ENCODE peak calls at places on chromosomes 1 and 21, in four cellular contexts. One of them, this sample, is unnamed.

GRCh38 chr1:174877208-174877673 is 122.5 kb upstream of the CACYBP start:
- DNase-seq in CD8-positive, alpha-beta T cell: no peak
- DNase-seq in Calu3: peak
- DNase-seq in choroid plexus epithelial cell: no peak
- DNase-seq in this sample: no peak

GRCh38 chr1:192261476-192261875 is 55.3 kb upstream of the RGS21 start:
- DNase-seq in choroid plexus epithelial cell: peak
- DNase-seq in Calu3: no peak
- DNase-seq in CD8-positive, alpha-beta T cell: no peak
- DNase-seq in this sample: peak

GRCh38 chr1:28129150-28129549 is 40.7 kb upstream of the EYA3 start:
- DNase-seq in Calu3: peak
- DNase-seq in CD8-positive, alpha-beta T cell: no peak
- DNase-seq in choroid plexus epithelial cell: peak
- DNase-seq in this sample: peak

GRCh38 chr1:234852659-234853058 is 242.7 kb upstream of the IRF2BP2 start:
- DNase-seq in Calu3: no peak
- DNase-seq in CD8-positive, alpha-beta T cell: no peak
- DNase-seq in choroid plexus epithelial cell: no peak
- DNase-seq in this sample: no peak

GRCh38 chr1:15083578-15083977 is 70.0 kb upstream of the TMEM51 start:
- DNase-seq in Calu3: no peak
- DNase-seq in CD8-positive, alpha-beta T cell: no peak
- DNase-seq in choroid plexus epithelial cell: no peak
- DNase-seq in this sample: no peak

GRCh38 chr21:42214921-42215320 is 4.0 kb upstream of the ABCG1 start:
- DNase-seq in CD8-positive, alpha-beta T cell: no peak
- DNase-seq in Calu3: no peak
- DNase-seq in choroid plexus epithelial cell: no peak
- DNase-seq in this sample: no peak

GRCh38 chr1:151838491-151839412 is 868 bp downstream of the C2CD4D start:
- DNase-seq in choroid plexus epithelial cell: no peak
- DNase-seq in Calu3: no peak
- DNase-seq in CD8-positive, alpha-beta T cell: no peak
- DNase-seq in this sample: no peak

GRCh38 chr1:30795026-30795425 is 37.5 kb upstream of the LAPTM5 start:
- DNase-seq in CD8-positive, alpha-beta T cell: no peak
- DNase-seq in Calu3: no peak
- DNase-seq in choroid plexus epithelial cell: no peak
- DNase-seq in this sample: peak

GRCh38 chr21:35195232-35195631 is 146.1 kb upstream of the RUNX1 start:
- DNase-seq in choroid plexus epithelial cell: no peak
- DNase-seq in Calu3: no peak
- DNase-seq in CD8-positive, alpha-beta T cell: no peak
- DNase-seq in this sample: no peak

GRCh38 chr1:46450160-46450517 is 39.5 kb upstream of the DMBX1 start:
- DNase-seq in choroid plexus epithelial cell: no peak
- DNase-seq in Calu3: no peak
- DNase-seq in CD8-positive, alpha-beta T cell: no peak
- DNase-seq in this sample: no peak

GRCh38 chr1:116504308-116505156 is 66.3 kb downstream of the CD58 start:
- DNase-seq in CD8-positive, alpha-beta T cell: peak
- DNase-seq in choroid plexus epithelial cell: peak
- DNase-seq in Calu3: peak
- DNase-seq in this sample: no peak

GRCh38 chr1:52288286-52288685 is 77.7 kb downstream of the CC2D1B start:
- DNase-seq in CD8-positive, alpha-beta T cell: no peak
- DNase-seq in choroid plexus epithelial cell: peak
- DNase-seq in Calu3: no peak
- DNase-seq in this sample: peak

GRCh38 chr21:38511662-38512243 is 13.5 kb upstream of the ERG start:
- DNase-seq in choroid plexus epithelial cell: no peak
- DNase-seq in CD8-positive, alpha-beta T cell: no peak
- DNase-seq in Calu3: no peak
- DNase-seq in this sample: no peak
- TF ChIP-seq CTCF in choroid plexus epithelial cell: no peak
- TF ChIP-seq CTCF in CD8-positive, alpha-beta T cell: no peak
- TF ChIP-seq CTCF in Calu3: no peak
- TF ChIP-seq CTCF in this sample: no peak

GRCh38 chr1:106975944-106976343 is 80.5 kb upstream of the PRMT6 start:
- DNase-seq in CD8-positive, alpha-beta T cell: no peak
- DNase-seq in Calu3: no peak
- DNase-seq in choroid plexus epithelial cell: peak
- DNase-seq in this sample: no peak
- TF ChIP-seq CTCF in CD8-positive, alpha-beta T cell: no peak
- TF ChIP-seq CTCF in Calu3: no peak
- TF ChIP-seq CTCF in choroid plexus epithelial cell: peak
- TF ChIP-seq CTCF in this sample: peak

GRCh38 chr1:25819496-25820246 is at the start of gene MTFR1L:
- DNase-seq in Calu3: peak
- DNase-seq in choroid plexus epithelial cell: peak
- DNase-seq in CD8-positive, alpha-beta T cell: peak
- DNase-seq in this sample: peak

GRCh38 chr1:25818569-25818968 is 1.2 kb upstream of the MTFR1L start:
- DNase-seq in choroid plexus epithelial cell: no peak
- DNase-seq in CD8-positive, alpha-beta T cell: no peak
- DNase-seq in Calu3: no peak
- DNase-seq in this sample: no peak

GRCh38 chr1:25816112-25816718 is 3.5 kb upstream of the MTFR1L start:
- DNase-seq in choroid plexus epithelial cell: no peak
- DNase-seq in CD8-positive, alpha-beta T cell: no peak
- DNase-seq in Calu3: no peak
- DNase-seq in this sample: no peak

GRCh38 chr1:25820247-25821111 is 725 bp downstream of the MTFR1L start:
- DNase-seq in CD8-positive, alpha-beta T cell: peak
- DNase-seq in Calu3: peak
- DNase-seq in choroid plexus epithelial cell: peak
- DNase-seq in this sample: peak

GRCh38 chr1:25817840-25818501 is 1.8 kb upstream of the MTFR1L start:
- DNase-seq in choroid plexus epithelial cell: no peak
- DNase-seq in CD8-positive, alpha-beta T cell: no peak
- DNase-seq in Calu3: no peak
- DNase-seq in this sample: peak
- TF ChIP-seq CTCF in choroid plexus epithelial cell: peak
- TF ChIP-seq CTCF in CD8-positive, alpha-beta T cell: no peak
- TF ChIP-seq CTCF in Calu3: no peak
- TF ChIP-seq CTCF in this sample: peak

GRCh38 chr1:32791881-32792280 is 25.3 kb downstream of the YARS1 start:
- DNase-seq in choroid plexus epithelial cell: peak
- DNase-seq in Calu3: no peak
- DNase-seq in CD8-positive, alpha-beta T cell: no peak
- DNase-seq in this sample: peak

GRCh38 chr1:32782086-32782485 is 35.1 kb downstream of the YARS1 start:
- DNase-seq in CD8-positive, alpha-beta T cell: no peak
- DNase-seq in Calu3: no peak
- DNase-seq in choroid plexus epithelial cell: peak
- DNase-seq in this sample: no peak

GRCh38 chr1:32783851-32784250 is 33.3 kb downstream of the YARS1 start:
- DNase-seq in Calu3: no peak
- DNase-seq in choroid plexus epithelial cell: no peak
- DNase-seq in CD8-positive, alpha-beta T cell: no peak
- DNase-seq in this sample: no peak

GRCh38 chr1:32784817-32785216 is 32.3 kb downstream of the YARS1 start:
- DNase-seq in CD8-positive, alpha-beta T cell: no peak
- DNase-seq in Calu3: no peak
- DNase-seq in choroid plexus epithelial cell: no peak
- DNase-seq in this sample: no peak

GRCh38 chr1:32786856-32787255 is 30.3 kb downstream of the YARS1 start:
- DNase-seq in CD8-positive, alpha-beta T cell: no peak
- DNase-seq in Calu3: no peak
- DNase-seq in choroid plexus epithelial cell: peak
- DNase-seq in this sample: no peak
- TF ChIP-seq CTCF in CD8-positive, alpha-beta T cell: no peak
- TF ChIP-seq CTCF in Calu3: peak
- TF ChIP-seq CTCF in choroid plexus epithelial cell: peak
- TF ChIP-seq CTCF in this sample: peak

GRCh38 chr1:58204284-58204683 is 342.2 kb downstream of the OMA1 start:
- DNase-seq in Calu3: no peak
- DNase-seq in choroid plexus epithelial cell: no peak
- DNase-seq in CD8-positive, alpha-beta T cell: no peak
- DNase-seq in this sample: no peak
- TF ChIP-seq CTCF in Calu3: no peak
- TF ChIP-seq CTCF in choroid plexus epithelial cell: no peak
- TF ChIP-seq CTCF in CD8-positive, alpha-beta T cell: no peak
- TF ChIP-seq CTCF in this sample: peak